ENCODE peak calls at places on chromosomes 6 and 20, in four cellular contexts. D is WTC11, S is RKO, O is astrocyte. F is an unnamed sample.

GRCh38 chr20:20593447-20594170 is 118.8 kb downstream of the RALGAPA2 start:
- DNase-seq in D (peak), S (peak), O (peak), F (no peak)

GRCh38 chr6:18340781-18341551 is 46.2 kb upstream of the RNF144B start:
- DNase-seq in D (no peak), S (no peak), O (no peak), F (no peak)

GRCh38 chr6:96522469-96523009 is 933 bp downstream of the UFL1 start:
- DNase-seq in D (no peak), S (peak), O (peak), F (no peak)

GRCh38 chr6:108832738-108833137 is 15.5 kb upstream of the ARMC2 start:
- DNase-seq in D (no peak), S (no peak), O (no peak), F (no peak)

GRCh38 chr20:44959082-44959895 is 908 bp downstream of the TOMM34 start:
- DNase-seq in D (no peak), S (peak), O (peak), F (peak)

GRCh38 chr20:58188496-58188895 is 40.0 kb downstream of the ANKRD60 start:
- DNase-seq in D (peak), S (no peak), O (no peak), F (no peak)

GRCh38 chr20:57958050-57958420 is 248.2 kb upstream of the PMEPA1 start:
- DNase-seq in D (no peak), S (no peak), O (no peak), F (no peak)

GRCh38 chr20:63697357-63697867 is 960 bp downstream of the TNFRSF6B start:
- DNase-seq in D (no peak), S (no peak), O (no peak), F (no peak)

GRCh38 chr6:30060634-30060981 is 457 bp upstream of the POLR1H start:
- DNase-seq in D (peak), S (peak), O (peak), F (peak)

GRCh38 chr6:141925001-141925400 is 207.7 kb upstream of the GJE1 start:
- DNase-seq in D (no peak), S (no peak), O (peak), F (no peak)

GRCh38 chr20:47438464-47439381 is 63.0 kb upstream of the NCOA3 start:
- DNase-seq in D (no peak), S (no peak), O (peak), F (no peak)

GRCh38 chr20:52958206-52958605 is 14.0 kb upstream of the TSHZ2 start:
- DNase-seq in D (no peak), S (peak), O (no peak), F (no peak)

GRCh38 chr6:139926711-139927110 is 552.3 kb upstream of the CITED2 start:
- DNase-seq in D (no peak), S (no peak), O (peak), F (no peak)